ENCODE peak calls at places on chromosomes 2 and 18, in six cellular contexts. Q is neuronal stem cell, Y is IMR-90, I is H9, D is H1, B is mesenchymal stem cell. M is an unnamed sample. For H3K4me1, the result is how much of the 10 kb centered on the place peaks cover.

GRCh38 chr2:96549466-96549785 is 12.9 kb downstream of the ARID5A start:
- DNase-seq in Y (no peak), I (no peak), Q (no peak), B (no peak), D (no peak), M (no peak)

GRCh38 chr2:200509227-200509607 is 651 bp downstream of the KCTD18 start:
- DNase-seq in I (no peak), Y (no peak), B (peak), Q (no peak), D (peak), M (peak)

GRCh38 chr2:15334650-15335326 is 226.3 kb downstream of the NBAS start:
- DNase-seq in D (no peak), B (no peak), Y (peak), I (no peak), Q (no peak), M (no peak)

GRCh38 chr18:12060182-12060870 is 33.3 kb upstream of the ANKRD62 start:
- DNase-seq in Y (no peak), Q (no peak), I (no peak), D (no peak), B (no peak), M (no peak)

GRCh38 chr2:178190938-178191910 is 3.1 kb upstream of the OSBPL6 start:
- DNase-seq in B (peak), I (no peak), Q (no peak), Y (no peak), D (no peak), M (peak)

GRCh38 chr2:31246184-31246852 is 12.4 kb downstream of the EHD3 start:
- DNase-seq in B (no peak), D (no peak), I (no peak), Q (no peak), Y (peak), M (no peak)

GRCh38 chr2:60926751-60927568 is 45.6 kb downstream of the REL start:
- DNase-seq in Y (peak), D (no peak), I (no peak), B (peak), Q (no peak), M (no peak)

GRCh38 chr2:95159690-95160449 is at the start of gene ZNF514:
- DNase-seq in Y (peak), B (peak), D (peak), Q (peak), I (peak), M (peak)

GRCh38 chr2:175244697-175245096 is 63.2 kb upstream of the ATP5MC3 start:
- DNase-seq in Y (no peak), Q (no peak), D (no peak), B (no peak), I (no peak), M (no peak)

GRCh38 chr2:232667989-232668583 is 29.0 kb upstream of the GIGYF2 start:
- DNase-seq in Y (no peak), B (no peak), I (no peak), Q (no peak), D (no peak), M (no peak)

GRCh38 chr2:218255441-218255840 is 5.4 kb upstream of the GPBAR1 start:
- DNase-seq in I (no peak), Y (peak), D (no peak), B (peak), Q (no peak), M (no peak)

GRCh38 chr2:55490554-55490953 is 29.0 kb upstream of the CFAP36 start:
- DNase-seq in D (no peak), I (peak), Y (peak), B (peak), Q (no peak), M (peak)

GRCh38 chr2:102826904-102827303 is 65.1 kb downstream of the TMEM182 start:
- DNase-seq in B (peak), Y (peak), I (no peak), Q (no peak), D (no peak), M (peak)

GRCh38 chr2:168585700-168586099 is 129.6 kb downstream of the CERS6 start:
- DNase-seq in Y (no peak), D (no peak), B (no peak), Q (no peak), I (no peak), M (no peak)

GRCh38 chr18:61085036-61085435 is 248.2 kb upstream of the CDH20 start:
- DNase-seq in Y (no peak), Q (no peak), I (no peak), D (no peak), B (no peak), M (no peak)
- H2BK120ac ChIP-seq in Y (no peak), Q (no peak), I (no peak), D (no peak), B (no peak), M (no peak)

GRCh38 chr2:26892133-26892532 is 44.2 kb downstream of the DPYSL5 start:
- DNase-seq in B (no peak), Y (no peak), Q (no peak), I (no peak), D (no peak), M (no peak)

GRCh38 chr2:26892916-26893524 is 45.1 kb downstream of the DPYSL5 start:
- DNase-seq in B (no peak), Y (no peak), I (no peak), D (peak), Q (no peak), M (no peak)

GRCh38 chr2:26889796-26890195 is 41.9 kb downstream of the DPYSL5 start:
- DNase-seq in Q (no peak), D (peak), I (no peak), Y (no peak), B (no peak), M (no peak)

GRCh38 chr2:26887142-26887541 is 39.2 kb downstream of the DPYSL5 start:
- DNase-seq in I (no peak), B (no peak), Q (no peak), Y (no peak), D (peak), M (no peak)

DNA sequence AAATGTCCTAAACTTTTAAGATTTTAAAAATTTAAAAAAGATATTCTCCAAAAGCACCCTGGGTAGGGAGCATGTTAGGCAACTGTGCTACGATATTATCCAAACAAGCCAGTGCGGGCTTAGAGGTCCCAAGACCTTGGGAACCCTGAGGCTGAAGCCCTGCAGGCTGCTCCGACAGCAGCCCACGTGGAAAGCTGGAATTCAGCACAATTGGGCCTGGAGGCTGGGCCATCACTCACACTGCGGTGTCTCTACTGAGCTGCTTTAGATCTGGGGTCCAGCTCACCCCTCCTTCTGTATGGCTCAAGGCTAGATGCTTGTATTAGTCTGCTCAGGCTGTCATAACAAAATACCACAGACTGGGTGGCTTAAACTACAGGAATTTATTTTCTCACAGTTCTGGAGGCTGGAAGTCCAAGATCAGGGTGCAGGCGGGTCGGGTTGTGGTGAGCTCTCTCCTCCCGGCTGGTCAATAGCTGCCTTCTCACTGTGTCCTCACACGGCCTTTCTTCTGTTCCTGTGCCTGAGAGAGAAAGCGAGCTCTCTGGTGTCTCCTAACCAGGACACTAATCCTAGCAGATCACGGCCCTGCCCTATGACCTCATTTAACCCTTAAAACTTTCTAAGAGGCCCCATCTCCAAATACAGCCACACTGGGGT is 42.5 kb downstream of the DPYSL5 start:
- DNase-seq in Y (no peak), D (peak), Q (no peak), I (no peak), B (no peak), M (no peak)
- H2BK15ac ChIP-seq in Y (no peak), D (no peak), Q (no peak), I (no peak), B (no peak), M (no peak)

DNA sequence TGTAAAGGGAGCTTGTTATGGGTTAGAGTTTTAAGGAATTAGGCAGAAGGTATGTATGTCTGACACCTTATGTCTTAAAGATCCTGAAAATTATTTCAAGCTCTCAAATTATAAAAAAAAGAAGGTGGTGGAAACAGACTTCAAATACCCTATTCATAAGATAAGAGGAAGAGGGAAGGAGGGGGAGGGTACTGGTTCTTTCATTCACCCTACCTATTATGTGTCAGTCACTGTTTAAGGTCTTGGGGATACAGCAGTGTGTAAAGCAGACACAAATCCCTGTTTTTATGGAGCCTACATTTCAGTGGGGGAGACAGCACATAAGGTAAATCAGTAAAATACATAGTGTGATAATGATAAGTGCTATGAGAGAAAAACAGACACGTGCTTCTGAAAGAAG is 184.4 kb downstream of the FHOD3 start:
- DNase-seq in B (no peak), D (no peak), Q (no peak), I (no peak), Y (no peak), M (no peak)
- H3K4me1 ChIP-seq in B (under half), D (under half), Q (under half), I (under half), Y (under half), M (under half)

DNA sequence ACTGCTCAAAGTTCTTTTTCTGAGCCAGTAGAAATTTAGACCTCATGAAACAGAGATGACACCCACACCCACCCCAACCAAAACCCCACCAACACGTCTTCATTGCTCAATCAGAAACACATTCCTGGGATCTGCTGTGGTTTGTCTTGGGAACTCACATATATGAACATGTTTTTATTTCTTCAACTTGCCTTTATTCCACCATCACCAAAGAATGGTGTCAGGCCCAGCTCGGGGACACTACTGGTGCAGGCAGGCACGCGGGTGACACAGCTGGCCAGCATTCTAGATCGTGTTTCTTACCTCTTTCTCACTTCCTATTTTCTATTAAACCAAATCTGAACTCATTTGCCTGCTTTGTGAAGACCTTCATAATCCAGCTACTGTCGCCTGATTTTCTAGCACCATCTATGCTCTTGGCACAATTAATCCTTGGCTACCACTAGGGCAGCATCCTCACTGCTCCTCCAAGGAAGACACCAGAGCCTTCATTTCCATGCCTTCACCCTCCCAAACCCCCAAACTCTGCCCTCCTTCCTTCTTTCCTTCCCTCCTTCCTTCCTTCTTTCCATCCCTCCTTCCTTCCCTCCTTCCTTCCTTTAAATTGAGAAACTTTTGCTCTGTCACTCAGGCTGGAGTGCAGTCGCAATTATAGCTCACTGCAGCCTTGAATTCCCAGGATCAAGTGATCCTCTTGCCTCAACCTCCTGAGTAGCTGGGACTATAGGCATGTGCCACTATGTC is 157.1 kb downstream of the BCL2 start:
- DNase-seq in D (no peak), I (no peak), Q (no peak), B (peak), Y (peak), M (no peak)
- H2BK120ac ChIP-seq in D (no peak), I (no peak), Q (no peak), B (no peak), Y (peak), M (no peak)

GRCh38 chr2:84958135-84959044 is 12.6 kb upstream of the KCMF1 start:
- DNase-seq in I (peak), Q (peak), B (peak), D (peak), Y (peak), M (peak)
- H2BK15ac ChIP-seq in I (no peak), Q (no peak), B (no peak), D (no peak), Y (peak), M (no peak)

GRCh38 chr2:237167038-237167437 is 81.3 kb downstream of the COPS8 start:
- DNase-seq in B (no peak), Y (no peak), Q (no peak), D (no peak), I (no peak), M (no peak)
- H3K4me1 ChIP-seq in B (under half), Y (under half), Q (under half), D (under half), I (under half), M (under half)

GRCh38 chr2:66508358-66509071 is 73.6 kb downstream of the MEIS1 start:
- DNase-seq in D (no peak), Y (peak), Q (no peak), I (peak), B (peak), M (peak)
- H2BK120ac ChIP-seq in D (no peak), Y (no peak), Q (no peak), I (no peak), B (no peak), M (no peak)

GRCh38 chr2:75071766-75072165 is 113.3 kb downstream of the POLE4 start:
- DNase-seq in Q (no peak), B (peak), D (no peak), Y (peak), I (no peak), M (no peak)
- H2BK15ac ChIP-seq in Q (no peak), B (no peak), D (no peak), Y (no peak), I (no peak), M (no peak)

GRCh38 chr2:101112772-101113157 is 38.4 kb downstream of the TBC1D8 start:
- DNase-seq in Y (no peak), I (no peak), B (no peak), D (no peak), Q (no peak), M (no peak)

GRCh38 chr2:101109451-101110140 is 41.6 kb downstream of the TBC1D8 start:
- DNase-seq in I (no peak), Q (no peak), B (peak), Y (no peak), D (no peak), M (no peak)

GRCh38 chr2:101111917-101112771 is 39.0 kb downstream of the TBC1D8 start:
- DNase-seq in Q (no peak), D (no peak), Y (peak), B (peak), I (no peak), M (no peak)

GRCh38 chr2:101113441-101114267 is 37.5 kb downstream of the TBC1D8 start:
- DNase-seq in Y (peak), D (no peak), Q (no peak), I (peak), B (peak), M (peak)

GRCh38 chr2:101111262-101111838 is 39.8 kb downstream of the TBC1D8 start:
- DNase-seq in Y (no peak), B (no peak), D (no peak), Q (no peak), I (no peak), M (no peak)
- H3K4me1 ChIP-seq in Y (under half), B (under half), D (under half), Q (under half), I (under half), M (under half)